ENCODE peak calls at places on chromosomes 12 and 14, in five cellular contexts. W is lower lobe of right lung, O is heart right ventricle, N is IMR-90, E is PC-9. X is an unnamed sample.
A peak's percentile ranks its signal among the peaks of the same experiment; 100 is the strongest.

GRCh38 chr12:82225871-82226270 is 132.3 kb downstream of the CCDC59 start:
- DNase-seq in E (no peak), O (no peak), N (no peak), W (no peak), X (no peak)

GRCh38 chr14:104294983-104295680 is 156.7 kb downstream of the KIF26A start:
- DNase-seq in W (peak; percentile 31), O (no peak), E (no peak), N (no peak), X (no peak)

GRCh38 chr12:51460519-51460918 is 35.9 kb downstream of the SLC4A8 start:
- DNase-seq in W (no peak), O (no peak), E (no peak), N (peak; percentile 76), X (no peak)

GRCh38 chr12:124740691-124741137 is 123.0 kb downstream of the SCARB1 start:
- DNase-seq in N (peak; percentile 66), E (no peak), O (no peak), W (no peak), X (no peak)

GRCh38 chr12:1356285-1356684 is 238.1 kb downstream of the FBXL14 start:
- DNase-seq in W (no peak), N (peak; percentile 19), E (no peak), O (no peak), X (no peak)

GRCh38 chr12:55930771-55931316 is at the start of gene DGKA:
- DNase-seq in N (peak; percentile 85), O (peak; percentile 18), E (peak; percentile 34), W (peak; percentile 55), X (no peak)

GRCh38 chr12:68375701-68376469 is 43.7 kb upstream of the MDM1 start:
- DNase-seq in E (no peak), O (no peak), W (no peak), N (peak; percentile 51), X (no peak)

GRCh38 chr14:94681300-94682060 is 69.3 kb downstream of the SERPINA3 start:
- DNase-seq in N (peak; percentile 42), W (no peak), O (no peak), E (no peak), X (peak; percentile 61)

GRCh38 chr12:48002773-48003218 is 1.5 kb downstream of the COL2A1 start:
- DNase-seq in W (no peak), O (peak; percentile 26), N (peak; percentile 31), E (no peak), X (no peak)

GRCh38 chr12:48004039-48004940 is at the start of gene COL2A1:
- DNase-seq in O (no peak), E (no peak), N (peak; percentile 12), W (no peak), X (no peak)

GRCh38 chr12:48002179-48002601 is 2.1 kb downstream of the COL2A1 start:
- DNase-seq in N (no peak), E (no peak), W (no peak), O (no peak), X (no peak)

GRCh38 chr12:48004941-48005749 is 869 bp upstream of the COL2A1 start:
- DNase-seq in O (no peak), E (no peak), W (no peak), N (no peak), X (no peak)

DNA sequence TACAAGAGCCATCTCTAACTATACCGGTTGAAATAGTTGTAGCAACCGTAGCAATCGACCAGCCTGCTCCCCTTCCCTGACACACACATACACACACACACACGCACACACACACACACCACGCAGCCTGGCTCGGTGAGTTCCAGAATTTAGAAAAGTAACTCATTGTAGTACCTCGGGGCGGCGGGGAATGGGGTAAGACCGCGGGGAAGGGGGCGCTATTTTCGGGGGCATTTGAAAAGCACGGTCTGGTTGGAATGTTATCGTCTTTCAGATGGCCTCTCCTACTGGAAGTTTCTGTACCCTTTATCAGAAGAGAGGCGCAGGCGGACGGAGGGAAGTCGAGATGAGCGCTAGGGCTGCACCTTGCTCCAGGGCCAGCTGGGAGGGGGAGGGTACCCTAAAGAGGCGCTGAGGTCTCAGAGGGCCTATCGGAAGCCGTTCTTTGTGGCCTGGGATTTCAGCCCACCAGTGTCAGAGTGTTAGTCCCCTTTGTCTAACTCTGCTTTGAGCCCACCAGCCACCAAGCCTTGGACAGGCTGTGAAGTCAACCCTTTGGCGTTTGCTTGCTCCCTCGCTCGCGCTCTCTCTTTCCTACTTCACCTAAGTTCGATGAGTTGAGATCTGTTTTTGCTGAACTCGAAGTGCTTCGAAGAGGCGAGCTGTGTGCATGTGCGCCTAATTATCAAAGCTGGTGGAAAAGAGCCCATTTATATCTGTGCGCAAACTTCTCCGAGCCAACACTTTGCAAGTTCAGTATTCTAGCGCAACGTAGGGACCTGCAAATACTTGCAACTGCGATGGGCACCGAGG is 844 bp downstream of the COL2A1 start:
- DNase-seq in W (no peak), E (no peak), O (no peak), N (no peak), X (no peak)
- H3K4me3 ChIP-seq in W (peak overlapping the region; percentile 43), E (no peak overlapping the region), O (peak overlapping the region; percentile 46), N (no peak overlapping the region), X (no peak overlapping the region)

GRCh38 chr12:49058366-49059062 is 2.1 kb downstream of the KMT2D start:
- DNase-seq in E (no peak), W (no peak), N (no peak), O (no peak), X (no peak)

GRCh38 chr12:49061157-49061650 is 610 bp upstream of the KMT2D start:
- DNase-seq in E (no peak), O (no peak), N (no peak), W (no peak), X (no peak)

GRCh38 chr12:49059063-49059384 is 1.6 kb downstream of the KMT2D start:
- DNase-seq in E (no peak), N (no peak), O (no peak), W (no peak), X (no peak)

GRCh38 chr12:49059385-49060232 is 985 bp downstream of the KMT2D start:
- DNase-seq in W (no peak), O (no peak), E (peak; percentile 18), N (no peak), X (no peak)

GRCh38 chr12:49060237-49061156 is at the start of gene KMT2D:
- DNase-seq in W (peak; percentile 95), O (peak; percentile 93), E (peak; percentile 87), N (peak; percentile 96), X (peak; percentile 88)
- TF ChIP-seq CTCF in W (peak; percentile 19), O (no peak), E (no peak), N (peak; percentile 1), X (no peak)

GRCh38 chr12:115569694-115570093 is 707.8 kb downstream of the MED13L start:
- DNase-seq in W (no peak), N (no peak), O (no peak), E (no peak), X (no peak)
- H3K4me3 ChIP-seq in W (no peak overlapping the region), N (no peak overlapping the region), O (no peak overlapping the region), E (no peak overlapping the region), X (no peak overlapping the region)

GRCh38 chr12:80413462-80413861 is 30.6 kb upstream of the PTPRQ start:
- DNase-seq in N (no peak), W (no peak), E (no peak), O (no peak), X (no peak)
- TF ChIP-seq CTCF in N (peak; percentile 32), W (no peak), E (no peak), O (no peak), X (peak; percentile 47)

DNA sequence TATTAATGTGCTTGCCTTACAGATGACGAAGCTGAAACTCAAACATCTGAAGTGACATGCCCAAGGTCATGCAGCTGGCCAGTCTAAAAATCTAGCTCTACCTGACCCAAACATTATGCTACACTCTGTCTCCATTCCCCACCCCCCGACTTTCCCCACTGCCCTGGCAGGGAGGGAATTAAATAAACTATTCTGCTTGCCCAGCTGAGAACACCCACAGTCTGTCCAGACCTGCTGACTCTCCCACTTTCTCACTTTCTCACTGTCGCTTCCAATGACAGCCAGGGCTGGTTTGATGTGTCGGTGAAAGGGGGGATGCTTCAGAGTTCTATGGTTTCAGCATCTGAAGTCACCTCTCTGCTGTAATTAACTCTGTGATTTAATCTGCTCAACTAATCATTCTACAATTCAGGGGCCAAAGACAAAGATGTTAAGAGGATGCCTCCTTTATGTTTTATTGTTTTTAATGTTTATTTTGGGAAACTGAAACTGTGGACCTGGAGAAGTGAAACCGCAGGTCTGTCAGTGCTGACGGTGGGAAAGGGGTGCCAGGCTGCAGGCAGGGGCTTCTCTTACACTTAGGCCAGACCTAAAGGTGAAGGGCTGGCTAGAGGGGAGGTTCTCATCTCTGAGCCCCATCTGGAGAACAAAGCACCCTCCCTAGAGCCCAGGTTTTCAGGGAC is 8.1 kb upstream of the MSI1 start:
- DNase-seq in O (no peak), E (no peak), W (no peak), N (no peak), X (no peak)
- H3K4me3 ChIP-seq in O (no peak overlapping the region), E (no peak overlapping the region), W (no peak overlapping the region), N (no peak overlapping the region), X (no peak overlapping the region)

GRCh38 chr14:70350078-70350477 is 9.4 kb downstream of the COX16 start:
- DNase-seq in N (no peak), E (no peak), W (no peak), O (no peak), X (no peak)
- TF ChIP-seq CTCF in N (no peak), E (no peak), W (no peak), O (no peak), X (no peak)

GRCh38 chr12:114664661-114665320 is 19.2 kb downstream of the TBX3 start:
- DNase-seq in E (no peak), O (no peak), N (no peak), W (no peak), X (no peak)
- H3K4me3 ChIP-seq in E (no peak overlapping the region), O (no peak overlapping the region), N (no peak overlapping the region), W (peak overlapping the region; percentile 14), X (no peak overlapping the region)

DNA sequence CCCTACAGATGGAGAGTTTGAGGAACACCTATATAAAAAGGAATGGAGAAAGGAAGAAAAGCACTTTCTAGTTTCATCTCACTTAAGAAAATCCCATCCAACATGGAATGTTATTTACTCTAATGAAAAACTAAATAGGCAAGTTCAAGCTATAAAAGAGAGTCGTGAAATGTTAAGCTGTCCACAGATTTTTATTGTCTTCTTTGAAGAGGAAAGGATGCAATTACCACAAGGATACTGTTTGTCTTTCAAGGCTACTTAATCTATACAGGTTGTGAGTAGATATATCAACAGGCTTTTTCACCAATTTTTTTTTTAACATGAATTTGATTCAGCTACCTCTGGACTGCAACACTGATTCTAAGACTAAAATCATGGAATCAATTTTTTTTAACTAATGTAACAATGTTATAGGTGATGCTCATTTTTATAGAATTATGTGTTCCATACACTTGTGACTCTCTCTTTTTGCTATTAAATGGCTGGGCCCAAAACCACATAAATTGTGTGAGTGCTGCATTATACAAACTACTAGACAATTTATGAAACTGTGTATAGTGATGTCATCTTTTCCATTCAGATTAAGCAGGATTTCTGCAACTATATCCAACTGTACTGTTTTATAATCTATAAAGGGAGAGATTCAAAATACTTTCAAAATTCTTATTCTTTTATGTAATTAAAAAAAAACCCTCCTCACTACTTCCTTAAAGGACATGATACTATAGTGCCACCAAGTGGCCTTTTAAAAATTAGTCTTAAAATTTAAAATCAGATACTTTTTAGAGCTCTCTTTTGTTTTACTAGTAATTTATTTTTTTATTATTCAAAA is 26.7 kb upstream of the BMAL2 start:
- DNase-seq in O (no peak), N (peak; percentile 65), W (no peak), E (no peak), X (peak; percentile 28)
- TF ChIP-seq CTCF in O (peak; percentile 71), N (peak; percentile 64), W (peak; percentile 57), E (peak; percentile 84), X (peak; percentile 31)